ENCODE peak calls at places on chromosomes 12 and 14, in ten cellular contexts. J, T, U, A, R, V, D, L, P and K are unnamed samples.

GRCh38 chr12:129911437-129912049 is 7.7 kb upstream of the TMEM132D start:
- DNase-seq in J (peak; percentile 90), T (peak; percentile 3), U (peak; percentile 3), A (peak; percentile 31), R (peak; percentile 8), V (peak; percentile 64), D (no peak), L (no peak), P (peak; percentile 43), K (peak; percentile 80)

GRCh38 chr14:99560946-99561683 is 42.9 kb downstream of the CCDC85C start:
- DNase-seq in J (no peak), T (no peak), U (no peak), A (peak; percentile 64), R (no peak), V (peak; percentile 52), D (no peak), L (no peak), P (peak; percentile 17), K (no peak)

GRCh38 chr14:98684486-98684885 is 587.5 kb downstream of the BCL11B start:
- DNase-seq in J (no peak), T (no peak), U (no peak), A (no peak), R (no peak), V (no peak), D (no peak), L (no peak), P (no peak), K (no peak)

GRCh38 chr12:43776498-43776897 is 17.7 kb downstream of the IRAK4 start:
- DNase-seq in J (no peak), T (peak; percentile 56), U (no peak), A (no peak), R (no peak), V (peak; percentile 3), D (no peak), L (no peak), P (no peak), K (no peak)

GRCh38 chr12:104372721-104373335 is 69.3 kb downstream of the EID3 start:
- DNase-seq in J (no peak), T (no peak), U (no peak), A (no peak), R (no peak), V (no peak), D (no peak), L (no peak), P (no peak), K (no peak)

GRCh38 chr12:47775100-47775911 is 2.3 kb downstream of the SLC48A1 start:
- DNase-seq in J (no peak), T (peak; percentile 52), U (no peak), A (no peak), R (peak; percentile 76), V (no peak), D (no peak), L (no peak), P (peak; percentile 41), K (no peak)

GRCh38 chr14:68124050-68124449 is 304.5 kb downstream of the RAD51B start:
- DNase-seq in J (no peak), T (no peak), U (no peak), A (no peak), R (no peak), V (no peak), D (no peak), L (no peak), P (no peak), K (no peak)

GRCh38 chr14:31410048-31410654 is 10.2 kb downstream of the HEATR5A start:
- DNase-seq in J (no peak), T (no peak), U (no peak), A (no peak), R (peak; percentile 7), V (no peak), D (no peak), L (no peak), P (no peak), K (no peak)

GRCh38 chr12:51217133-51217967 is 512 bp downstream of the POU6F1 start:
- DNase-seq in J (peak; percentile 31), T (peak; percentile 46), U (peak; percentile 8), A (peak; percentile 62), R (no peak), V (no peak), D (no peak), L (peak; percentile 49), P (peak; percentile 46), K (no peak)

GRCh38 chr12:95624544-95624943 is 73.3 kb upstream of the USP44 start:
- DNase-seq in J (peak; percentile 67), T (peak; percentile 30), U (no peak), A (no peak), R (no peak), V (no peak), D (no peak), L (no peak), P (no peak), K (no peak)

GRCh38 chr14:85461432-85462133 is 68.4 kb upstream of the FLRT2 start:
- DNase-seq in J (no peak), T (no peak), U (no peak), A (no peak), R (no peak), V (no peak), D (no peak), L (no peak), P (no peak), K (no peak)

GRCh38 chr14:55062517-55063351 is 11.3 kb downstream of the MAPK1IP1L start:
- DNase-seq in J (no peak), T (no peak), U (no peak), A (peak; percentile 68), R (no peak), V (no peak), D (no peak), L (no peak), P (no peak), K (no peak)

GRCh38 chr12:3821441-3821840 is 51.8 kb downstream of the PARP11 start:
- DNase-seq in J (no peak), T (no peak), U (no peak), A (no peak), R (no peak), V (no peak), D (no peak), L (no peak), P (no peak), K (no peak)

GRCh38 chr14:59116984-59117415 is 71.5 kb upstream of the DAAM1 start:
- DNase-seq in J (peak; percentile 50), T (peak; percentile 67), U (no peak), A (no peak), R (no peak), V (no peak), D (no peak), L (no peak), P (no peak), K (no peak)

GRCh38 chr12:32139064-32139421 is 32.4 kb downstream of the BICD1 start:
- DNase-seq in J (peak; percentile 17), T (peak; percentile 50), U (peak; percentile 20), A (no peak), R (no peak), V (no peak), D (no peak), L (no peak), P (no peak), K (no peak)

GRCh38 chr12:109881752-109882151 is 1.4 kb upstream of the GLTP start:
- DNase-seq in J (peak; percentile 47), T (peak; percentile 42), U (no peak), A (no peak), R (no peak), V (no peak), D (no peak), L (no peak), P (no peak), K (no peak)

GRCh38 chr12:120843472-120843871 is 60.7 kb downstream of the SPPL3 start:
- DNase-seq in J (no peak), T (no peak), U (no peak), A (no peak), R (no peak), V (no peak), D (no peak), L (no peak), P (no peak), K (no peak)

GRCh38 chr12:41013921-41014642 is 174.0 kb upstream of the PDZRN4 start:
- DNase-seq in J (no peak), T (no peak), U (no peak), A (no peak), R (no peak), V (no peak), D (no peak), L (no peak), P (no peak), K (no peak)

GRCh38 chr14:70118064-70118463 is 70.7 kb downstream of the SLC8A3 start:
- DNase-seq in J (no peak), T (no peak), U (no peak), A (no peak), R (no peak), V (no peak), D (no peak), L (no peak), P (no peak), K (no peak)

GRCh38 chr14:101992708-101993107 is 28.3 kb downstream of the DYNC1H1 start:
- DNase-seq in J (no peak), T (no peak), U (no peak), A (no peak), R (peak; percentile 6), V (no peak), D (no peak), L (no peak), P (no peak), K (no peak)

GRCh38 chr12:78418919-78419318 is 445.7 kb upstream of the SYT1 start:
- DNase-seq in J (no peak), T (no peak), U (no peak), A (no peak), R (peak; percentile 83), V (no peak), D (no peak), L (no peak), P (no peak), K (no peak)

GRCh38 chr14:90554341-90554740 is 157.5 kb downstream of the CALM1 start:
- DNase-seq in J (no peak), T (no peak), U (no peak), A (peak; percentile 46), R (no peak), V (peak; percentile 74), D (no peak), L (no peak), P (peak; percentile 74), K (peak; percentile 90)

GRCh38 chr14:62445570-62445969 is 599.7 kb downstream of the KCNH5 start:
- DNase-seq in J (no peak), T (no peak), U (no peak), A (no peak), R (no peak), V (no peak), D (no peak), L (no peak), P (no peak), K (no peak)

GRCh38 chr12:75984577-75985182 is 46.9 kb downstream of the PHLDA1 start:
- DNase-seq in J (no peak), T (no peak), U (no peak), A (no peak), R (no peak), V (no peak), D (no peak), L (no peak), P (no peak), K (no peak)